ENCODE peak calls at places on chromosome 5, in seven cellular contexts. E, K, P, A, H, S and X are unnamed samples. For H3K27me3, the result is how much of the 10 kb centered on the place peaks cover.

GRCh38 chr5:144187699-144188294 is 17.1 kb downstream of the KCTD16 start:
- DNase-seq in A (no peak), K (peak), H (peak), E (peak), S (no peak), P (peak), X (no peak)

GRCh38 chr5:36273809-36274526 is 27.7 kb downstream of the RANBP3L start:
- DNase-seq in S (no peak), K (no peak), A (no peak), H (no peak), P (no peak), E (no peak), X (no peak)

GRCh38 chr5:32522429-32523143 is 62.8 kb upstream of the SUB1 start:
- DNase-seq in E (peak), H (peak), P (no peak), S (peak), K (peak), A (no peak), X (no peak)

GRCh38 chr5:98905857-98906688 is 22.7 kb downstream of the CHD1 start:
- DNase-seq in H (no peak), P (peak), K (no peak), E (no peak), A (no peak), S (no peak), X (peak)

GRCh38 chr5:6508931-6509330 is 60.3 kb downstream of the UBE2QL1 start:
- DNase-seq in P (no peak), S (no peak), A (no peak), E (no peak), K (no peak), H (no peak), X (no peak)

GRCh38 chr5:39270172-39270848 is 50.9 kb upstream of the FYB1 start:
- DNase-seq in A (no peak), S (no peak), H (no peak), K (no peak), P (peak), E (no peak), X (no peak)

GRCh38 chr5:97163360-97163764 is 19.7 kb downstream of the RIOK2 start:
- DNase-seq in E (no peak), A (no peak), K (no peak), S (no peak), P (no peak), H (no peak), X (peak)

GRCh38 chr5:128304791-128305190 is 221.2 kb downstream of the SLC12A2 start:
- DNase-seq in A (no peak), K (no peak), P (no peak), S (no peak), E (no peak), H (no peak), X (no peak)

GRCh38 chr5:145244788-145245187 is 590.4 kb downstream of the PRELID2 start:
- DNase-seq in P (no peak), E (no peak), A (no peak), S (no peak), H (no peak), K (no peak), X (no peak)

GRCh38 chr5:130549884-130550552 is 615.0 kb downstream of the HINT1 start:
- DNase-seq in H (no peak), K (no peak), P (no peak), A (no peak), S (no peak), E (no peak), X (no peak)

GRCh38 chr5:137560414-137560813 is 61.3 kb upstream of the SPOCK1 start:
- DNase-seq in K (no peak), E (no peak), A (no peak), P (no peak), S (no peak), H (no peak), X (no peak)

GRCh38 chr5:10557747-10558295 is 6.0 kb upstream of the ANKRD33B start:
- DNase-seq in H (no peak), S (no peak), E (no peak), K (no peak), A (no peak), P (no peak), X (no peak)

GRCh38 chr5:96256795-96257470 is 176.1 kb downstream of the PCSK1 start:
- DNase-seq in H (no peak), A (no peak), S (no peak), E (no peak), K (no peak), P (peak), X (peak)

GRCh38 chr5:61991861-61992260 is 314.1 kb upstream of the KIF2A start:
- DNase-seq in K (no peak), H (no peak), S (no peak), P (no peak), A (no peak), E (no peak), X (no peak)

GRCh38 chr5:61330879-61331406 is 1.1 kb upstream of the ZSWIM6 start:
- DNase-seq in K (peak), H (peak), P (peak), A (peak), E (peak), S (peak), X (peak)

GRCh38 chr5:107519900-107520354 is 150.8 kb downstream of the EFNA5 start:
- DNase-seq in P (no peak), H (no peak), A (no peak), S (no peak), E (no peak), K (no peak), X (peak)

GRCh38 chr5:180436275-180436674 is 57.9 kb upstream of the CNOT6 start:
- DNase-seq in S (no peak), E (no peak), P (no peak), H (no peak), A (no peak), K (peak), X (no peak)

GRCh38 chr5:74839228-74839627 is 27.0 kb downstream of the FAM169A start:
- DNase-seq in H (no peak), K (no peak), S (no peak), E (no peak), A (no peak), P (no peak), X (no peak)

GRCh38 chr5:38831909-38832308 is 13.9 kb upstream of the OSMR start:
- DNase-seq in A (no peak), K (no peak), S (no peak), H (no peak), P (no peak), E (no peak), X (peak)

GRCh38 chr5:16152601-16153568 is 26.7 kb downstream of the MARCHF11 start:
- DNase-seq in K (no peak), E (no peak), A (no peak), P (no peak), H (no peak), S (no peak), X (no peak)

GRCh38 chr5:6309949-6310348 is 68.4 kb downstream of the MED10 start:
- DNase-seq in S (no peak), A (no peak), K (no peak), P (no peak), E (no peak), H (no peak), X (no peak)

GRCh38 chr5:77211013-77211690 is 672 bp downstream of the PDE8B start:
- DNase-seq in S (no peak), P (no peak), K (no peak), A (peak), H (no peak), E (no peak), X (no peak)

GRCh38 chr5:19608434-19608833 is 379.6 kb downstream of the CDH18 start:
- DNase-seq in H (no peak), S (no peak), A (no peak), E (no peak), P (no peak), K (no peak), X (no peak)

GRCh38 chr5:61342066-61342465 is 10.0 kb downstream of the ZSWIM6 start:
- DNase-seq in A (no peak), S (no peak), H (no peak), E (no peak), K (no peak), P (no peak), X (no peak)

DNA sequence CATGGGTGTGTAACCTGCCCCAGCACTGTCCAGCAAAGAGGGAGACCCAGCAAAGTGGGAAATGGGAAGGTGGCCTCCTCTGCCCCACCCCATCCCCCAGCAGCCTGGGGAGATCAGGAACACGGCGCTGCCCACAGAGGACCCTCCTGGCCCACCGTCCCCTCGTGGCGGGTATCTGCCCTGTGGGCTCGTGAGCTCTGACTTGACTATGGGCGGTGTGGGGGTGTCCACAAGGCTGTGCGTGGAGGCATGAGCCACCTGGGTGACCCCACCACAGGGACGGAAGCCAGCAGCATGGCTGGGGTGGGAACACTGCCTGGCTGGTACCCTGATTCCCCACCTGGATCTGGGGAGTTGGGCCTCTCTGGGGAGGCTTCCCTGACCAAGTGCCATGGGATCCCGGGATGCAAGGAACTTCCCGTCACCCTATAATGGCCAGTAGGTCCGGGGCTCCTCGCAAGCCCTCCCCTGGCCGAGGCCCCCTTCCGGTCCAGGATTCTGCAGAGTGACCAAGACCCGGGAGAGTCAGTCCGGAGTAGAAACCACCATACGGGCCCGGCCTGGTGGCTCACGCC is 29.3 kb upstream of the SLC6A19 start:
- DNase-seq in P (no peak), K (no peak), A (peak), E (no peak), H (no peak), S (no peak), X (no peak)
- H3K27me3 ChIP-seq in P (under half), K (under half), A (under half), E (under half), H (under half), S (under half), X (under half)

GRCh38 chr5:173237821-173238220 is 2.8 kb upstream of the NKX2-5 start:
- DNase-seq in E (no peak), P (no peak), H (no peak), A (no peak), S (no peak), K (no peak), X (no peak)
- H3K27me3 ChIP-seq in E (half or more), P (under half), H (under half), A (under half), S (under half), K (half or more), X (under half)

GRCh38 chr5:55232194-55232984 is 1.0 kb downstream of the CCNO start:
- DNase-seq in H (no peak), P (no peak), K (no peak), E (no peak), S (no peak), A (no peak), X (peak)

GRCh38 chr5:55231029-55231475 is 2.4 kb downstream of the CCNO start:
- DNase-seq in S (no peak), P (no peak), K (no peak), H (no peak), E (no peak), A (no peak), X (peak)

GRCh38 chr5:55232985-55233928 is at the start of gene CCNO:
- DNase-seq in S (peak), P (peak), H (no peak), E (peak), A (peak), K (peak), X (peak)

GRCh38 chr5:55230086-55230629 is 3.0 kb upstream of the MCIDAS start:
- DNase-seq in P (no peak), H (no peak), S (no peak), K (no peak), A (no peak), E (no peak), X (no peak)

DNA sequence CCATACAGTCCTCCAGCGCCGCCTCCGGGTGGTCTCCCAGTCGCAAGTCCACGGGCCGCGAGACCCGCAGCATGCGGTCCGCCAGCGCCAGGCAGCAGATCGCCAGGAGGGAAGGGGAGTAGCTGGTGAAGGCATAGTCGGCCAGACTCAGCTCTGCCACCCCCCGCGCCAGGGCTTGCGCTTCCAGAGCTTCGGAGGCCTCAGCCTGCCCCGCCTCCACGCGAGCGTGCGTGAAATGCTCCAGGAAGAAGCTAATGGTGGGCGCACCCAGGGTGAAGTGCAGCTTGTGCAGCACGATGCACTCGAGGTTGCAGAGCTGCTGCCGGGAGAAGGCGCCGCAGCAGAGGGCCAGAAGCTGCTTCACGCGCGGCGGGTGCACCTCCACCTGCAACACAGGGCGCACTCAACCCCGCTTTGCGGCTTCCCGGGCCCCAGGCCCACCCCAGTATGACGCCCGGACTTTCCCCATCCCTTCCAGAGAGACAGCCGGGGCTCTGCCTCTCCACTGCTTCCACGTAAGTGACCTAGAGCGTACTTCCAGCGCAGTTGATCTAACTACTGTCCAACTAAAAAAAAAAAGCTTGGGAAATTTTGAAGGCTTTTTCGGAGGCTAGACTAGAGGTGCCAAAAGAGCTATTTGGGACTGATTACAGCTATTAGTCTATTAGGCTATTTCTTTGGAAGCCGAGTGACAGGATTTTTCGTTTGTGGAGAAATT is 1.8 kb downstream of the CCNO start:
- DNase-seq in A (peak), K (no peak), S (no peak), E (no peak), H (no peak), P (no peak), X (no peak)
- H3K27me3 ChIP-seq in A (under half), K (half or more), S (under half), E (half or more), H (under half), P (under half), X (under half)

DNA sequence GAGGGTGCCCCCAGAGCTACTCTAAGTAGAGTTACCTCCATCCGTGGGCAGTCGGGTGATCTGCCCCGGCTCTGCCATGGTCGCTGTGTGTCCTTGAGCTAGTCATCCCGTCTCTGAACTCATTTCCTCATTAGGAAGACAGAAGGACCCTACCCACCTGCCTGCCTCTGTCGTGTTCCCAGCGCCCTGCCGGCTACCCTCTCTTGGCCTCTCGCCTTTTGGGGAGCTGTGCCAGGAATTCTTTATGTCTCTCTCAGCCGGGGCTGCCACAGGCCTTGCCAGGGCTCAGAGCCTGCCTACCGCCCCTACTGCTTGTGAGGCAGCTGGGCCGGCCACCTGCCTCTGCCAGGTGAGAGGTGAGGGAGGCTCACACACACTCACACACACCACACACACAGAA is 41.5 kb downstream of the UNC5A start:
- DNase-seq in A (peak), K (no peak), S (no peak), P (no peak), E (no peak), H (no peak), X (no peak)
- H3K27me3 ChIP-seq in A (under half), K (half or more), S (under half), P (under half), E (under half), H (under half), X (under half)

GRCh38 chr5:1162729-1163128 is 38.7 kb upstream of the SLC6A19 start:
- DNase-seq in A (no peak), P (no peak), S (no peak), H (no peak), E (no peak), K (no peak), X (no peak)
- H3K27me3 ChIP-seq in A (under half), P (under half), S (under half), H (under half), E (under half), K (under half), X (under half)

GRCh38 chr5:132778856-132779255 is 1.8 kb upstream of the SEPTIN8 start:
- DNase-seq in E (no peak), A (no peak), P (no peak), K (no peak), H (no peak), S (no peak), X (no peak)

GRCh38 chr5:132776077-132776931 is 735 bp downstream of the SEPTIN8 start:
- DNase-seq in H (no peak), P (peak), K (no peak), E (peak), S (peak), A (peak), X (peak)

GRCh38 chr5:132776932-132777208 is 169 bp downstream of the SEPTIN8 start:
- DNase-seq in A (no peak), K (no peak), E (peak), H (no peak), P (no peak), S (no peak), X (no peak)

GRCh38 chr5:132777209-132778069 is at the start of gene SEPTIN8:
- DNase-seq in S (peak), P (peak), K (peak), A (peak), H (no peak), E (peak), X (peak)

GRCh38 chr5:132778129-132778528 is 1.1 kb upstream of the SEPTIN8 start:
- DNase-seq in P (no peak), E (no peak), K (no peak), H (no peak), A (no peak), S (no peak), X (no peak)
- H3K27me3 ChIP-seq in P (under half), E (under half), K (under half), H (under half), A (under half), S (under half), X (under half)

DNA sequence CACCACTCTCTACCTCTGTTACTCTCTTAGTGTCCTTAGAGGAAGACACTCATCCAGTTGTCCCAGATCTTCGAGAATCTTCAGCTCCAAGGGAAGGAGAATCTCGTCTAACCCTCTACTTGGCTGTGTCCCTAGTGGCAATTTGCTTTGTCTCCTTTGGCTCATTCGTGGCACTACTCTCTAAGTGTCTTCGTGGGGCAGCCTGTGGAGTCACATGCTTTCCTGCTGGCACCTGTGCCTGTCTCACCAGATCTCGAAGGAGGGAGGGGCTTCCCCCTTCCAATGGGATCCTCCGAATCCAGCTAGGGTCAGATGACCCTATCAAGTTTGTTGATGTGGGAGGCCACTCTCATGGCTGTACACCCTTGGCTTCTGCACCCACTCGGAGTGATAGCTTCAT is 1.8 kb upstream of the PCDHGC5 start:
- DNase-seq in K (no peak), S (no peak), H (no peak), P (no peak), E (no peak), A (no peak), X (no peak)
- H3K27me3 ChIP-seq in K (under half), S (under half), H (under half), P (under half), E (under half), A (under half), X (under half)

DNA sequence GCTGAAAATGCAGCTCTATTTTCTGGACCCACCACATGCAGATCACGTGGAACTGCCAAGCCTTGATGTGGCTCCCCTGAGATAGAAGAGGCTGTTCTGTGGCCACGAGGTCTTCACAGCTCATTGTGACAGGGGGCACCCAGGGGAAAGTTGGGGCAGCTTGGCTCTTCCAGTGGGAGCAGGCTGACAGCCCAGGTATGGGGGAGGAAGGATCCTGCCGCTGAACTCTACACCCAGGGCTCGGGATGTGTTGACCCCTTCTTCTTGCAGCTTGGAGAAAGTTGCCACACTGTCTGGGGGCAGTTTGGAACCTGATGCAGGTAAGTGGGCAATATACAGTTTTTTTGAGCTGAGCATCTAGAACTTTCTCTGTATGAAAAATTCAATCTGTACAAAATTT is 133.6 kb upstream of the PITX1 start:
- DNase-seq in S (no peak), P (no peak), A (no peak), K (no peak), H (no peak), E (no peak), X (no peak)
- H3K27me3 ChIP-seq in S (under half), P (under half), A (under half), K (under half), H (under half), E (under half), X (under half)